ENCODE peak calls at places on chromosome 19, in eight cellular contexts. One of them, this sample, is unnamed.

GRCh38 chr19:6362351-6362801 is 1.0 kb downstream of the CLPP start:
- DNase-seq in suprapubic skin: no peak
- DNase-seq in transverse colon: no peak
- DNase-seq in A549: no peak
- DNase-seq in tibial nerve: no peak
- DNase-seq in K562: no peak
- DNase-seq in ovary: no peak
- DNase-seq in stomach: no peak
- DNase-seq in this sample: no peak

GRCh38 chr19:58562126-58563033 is 4.0 kb upstream of the UBE2M start:
- DNase-seq in ovary: peak
- DNase-seq in K562: no peak
- DNase-seq in transverse colon: no peak
- DNase-seq in suprapubic skin: no peak
- DNase-seq in tibial nerve: no peak
- DNase-seq in A549: no peak
- DNase-seq in stomach: peak
- DNase-seq in this sample: no peak

GRCh38 chr19:2014731-2015610 is 543 bp downstream of the BTBD2 start:
- DNase-seq in suprapubic skin: no peak
- DNase-seq in transverse colon: no peak
- DNase-seq in stomach: no peak
- DNase-seq in A549: no peak
- DNase-seq in K562: no peak
- DNase-seq in tibial nerve: no peak
- DNase-seq in ovary: peak
- DNase-seq in this sample: peak

GRCh38 chr19:8973501-8974091 is 36.6 kb downstream of the MUC16 start:
- DNase-seq in suprapubic skin: no peak
- DNase-seq in K562: peak
- DNase-seq in transverse colon: no peak
- DNase-seq in tibial nerve: no peak
- DNase-seq in ovary: no peak
- DNase-seq in stomach: no peak
- DNase-seq in A549: peak
- DNase-seq in this sample: no peak

GRCh38 chr19:907183-907853 is 5.7 kb downstream of the R3HDM4 start:
- DNase-seq in K562: peak
- DNase-seq in A549: no peak
- DNase-seq in transverse colon: no peak
- DNase-seq in suprapubic skin: no peak
- DNase-seq in ovary: no peak
- DNase-seq in tibial nerve: no peak
- DNase-seq in stomach: no peak
- DNase-seq in this sample: peak

GRCh38 chr19:10206226-10206873 is 11.6 kb upstream of the DNMT1 start:
- DNase-seq in K562: no peak
- DNase-seq in ovary: no peak
- DNase-seq in A549: no peak
- DNase-seq in suprapubic skin: no peak
- DNase-seq in stomach: no peak
- DNase-seq in transverse colon: no peak
- DNase-seq in tibial nerve: no peak
- DNase-seq in this sample: no peak

GRCh38 chr19:39253374-39254149 is 4.9 kb upstream of the IFNL4 start:
- DNase-seq in tibial nerve: no peak
- DNase-seq in ovary: no peak
- DNase-seq in suprapubic skin: no peak
- DNase-seq in stomach: no peak
- DNase-seq in A549: no peak
- DNase-seq in K562: no peak
- DNase-seq in transverse colon: no peak
- DNase-seq in this sample: no peak

GRCh38 chr19:38266981-38267597 is 2.7 kb downstream of the SPINT2 start:
- DNase-seq in A549: peak
- DNase-seq in stomach: no peak
- DNase-seq in tibial nerve: no peak
- DNase-seq in K562: peak
- DNase-seq in suprapubic skin: no peak
- DNase-seq in ovary: no peak
- DNase-seq in transverse colon: peak
- DNase-seq in this sample: no peak

GRCh38 chr19:38784224-38784623 is 4.8 kb upstream of the LGALS7B start:
- DNase-seq in transverse colon: no peak
- DNase-seq in suprapubic skin: no peak
- DNase-seq in stomach: no peak
- DNase-seq in tibial nerve: no peak
- DNase-seq in ovary: no peak
- DNase-seq in K562: no peak
- DNase-seq in A549: peak
- DNase-seq in this sample: no peak

GRCh38 chr19:2479556-2480194 is 3.7 kb downstream of the GADD45B start:
- DNase-seq in tibial nerve: no peak
- DNase-seq in K562: no peak
- DNase-seq in suprapubic skin: no peak
- DNase-seq in stomach: no peak
- DNase-seq in ovary: no peak
- DNase-seq in transverse colon: no peak
- DNase-seq in A549: no peak
- DNase-seq in this sample: no peak

GRCh38 chr19:18697680-18698079 is 14.2 kb downstream of the CRTC1 start:
- DNase-seq in tibial nerve: no peak
- DNase-seq in suprapubic skin: no peak
- DNase-seq in K562: no peak
- DNase-seq in stomach: peak
- DNase-seq in transverse colon: peak
- DNase-seq in ovary: no peak
- DNase-seq in A549: no peak
- DNase-seq in this sample: no peak

GRCh38 chr19:46759817-46760333 is 13.6 kb upstream of the STRN4 start:
- DNase-seq in stomach: no peak
- DNase-seq in tibial nerve: peak
- DNase-seq in A549: peak
- DNase-seq in K562: no peak
- DNase-seq in transverse colon: no peak
- DNase-seq in ovary: peak
- DNase-seq in suprapubic skin: no peak
- DNase-seq in this sample: no peak

GRCh38 chr19:2854849-2855248 is 12.3 kb upstream of the ZNF556 start:
- DNase-seq in ovary: no peak
- DNase-seq in A549: no peak
- DNase-seq in stomach: no peak
- DNase-seq in transverse colon: no peak
- DNase-seq in tibial nerve: no peak
- DNase-seq in K562: no peak
- DNase-seq in suprapubic skin: no peak
- DNase-seq in this sample: no peak

DNA sequence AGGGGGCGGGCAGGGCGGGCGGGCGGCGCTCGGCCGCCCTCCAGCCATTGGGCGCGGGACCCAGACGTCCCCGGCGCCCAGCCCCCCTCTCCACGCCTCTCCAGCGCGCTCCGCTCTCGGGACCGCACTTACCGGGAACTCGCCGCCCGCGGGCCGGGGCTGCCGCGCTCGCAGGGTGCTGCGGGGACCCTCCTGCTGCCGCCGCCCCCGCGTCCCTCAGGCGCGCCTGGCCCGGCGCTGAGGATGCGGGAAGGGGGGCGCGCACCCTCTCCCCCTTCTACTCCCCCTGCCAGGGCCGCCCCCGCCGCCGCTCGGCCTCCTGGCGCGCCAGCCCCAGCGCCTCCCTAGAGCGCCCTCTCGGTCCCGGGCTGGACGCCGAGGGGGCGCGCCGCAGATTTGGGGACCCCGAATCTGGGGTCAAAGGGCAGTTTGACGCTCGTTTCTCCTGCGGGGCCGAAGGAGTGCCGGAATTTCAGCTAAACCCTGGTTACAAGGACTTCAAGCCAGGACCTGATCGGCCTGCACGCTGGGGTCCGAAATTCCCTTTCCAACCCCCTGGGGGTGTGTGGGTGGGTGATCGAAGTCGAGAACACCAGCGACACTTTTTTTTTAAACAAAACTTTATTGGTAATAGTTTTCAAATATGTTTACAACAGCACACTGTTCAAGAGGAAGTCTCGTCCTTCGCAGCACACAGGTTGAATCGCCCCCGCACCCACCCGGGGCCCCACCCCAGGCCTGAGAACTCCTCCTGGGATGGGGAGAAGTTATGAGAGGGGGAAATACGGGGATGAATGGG is 734 bp upstream of the SAMD1 start:
- DNase-seq in stomach: no peak
- DNase-seq in A549: peak
- DNase-seq in transverse colon: peak
- DNase-seq in tibial nerve: peak
- DNase-seq in suprapubic skin: no peak
- DNase-seq in K562: peak
- DNase-seq in ovary: no peak
- DNase-seq in this sample: peak
- TF ChIP-seq POLR2A in stomach: no peak
- TF ChIP-seq POLR2A in A549: peak
- TF ChIP-seq POLR2A in transverse colon: peak
- TF ChIP-seq POLR2A in tibial nerve: peak
- TF ChIP-seq POLR2A in suprapubic skin: no peak
- TF ChIP-seq POLR2A in K562: peak
- TF ChIP-seq POLR2A in ovary: peak
- TF ChIP-seq POLR2A in this sample: peak

DNA sequence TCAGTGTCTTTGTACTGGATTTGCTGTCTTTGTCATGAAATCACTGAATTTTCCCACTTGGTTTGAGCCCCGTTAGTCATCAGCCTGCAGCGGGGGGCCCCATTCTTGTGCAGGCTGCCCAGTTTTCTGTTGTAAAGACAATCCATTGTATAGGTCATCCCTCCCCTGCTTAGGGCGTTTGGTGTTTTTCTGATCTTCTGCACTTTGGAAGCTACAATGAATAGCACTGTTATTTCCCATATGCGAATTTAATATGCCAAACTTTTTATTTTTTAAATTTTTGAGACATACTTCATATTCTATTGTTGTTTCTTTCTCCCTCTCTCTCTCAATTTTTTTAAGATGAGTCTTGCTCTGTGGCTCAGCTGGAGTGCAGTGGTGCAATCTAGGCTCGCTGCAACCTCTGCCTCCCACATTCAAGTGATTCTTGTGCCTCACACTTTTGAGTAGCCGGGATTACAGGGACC is 9.0 kb downstream of the SLC27A1 start:
- DNase-seq in stomach: no peak
- DNase-seq in ovary: no peak
- DNase-seq in K562: no peak
- DNase-seq in A549: no peak
- DNase-seq in transverse colon: no peak
- DNase-seq in suprapubic skin: no peak
- DNase-seq in tibial nerve: no peak
- DNase-seq in this sample: no peak
- TF ChIP-seq EP300 in stomach: no peak
- TF ChIP-seq EP300 in ovary: no peak
- TF ChIP-seq EP300 in K562: no peak
- TF ChIP-seq EP300 in A549: no peak
- TF ChIP-seq EP300 in transverse colon: no peak
- TF ChIP-seq EP300 in suprapubic skin: no peak
- TF ChIP-seq EP300 in tibial nerve: peak
- TF ChIP-seq EP300 in this sample: no peak

GRCh38 chr19:40519352-40520322 is 52.8 kb downstream of the SPTBN4 start:
- DNase-seq in ovary: no peak
- DNase-seq in stomach: peak
- DNase-seq in suprapubic skin: no peak
- DNase-seq in tibial nerve: no peak
- DNase-seq in A549: peak
- DNase-seq in K562: no peak
- DNase-seq in transverse colon: no peak
- DNase-seq in this sample: peak
- TF ChIP-seq CTCF in ovary: no peak
- TF ChIP-seq CTCF in stomach: no peak
- TF ChIP-seq CTCF in suprapubic skin: no peak
- TF ChIP-seq CTCF in tibial nerve: no peak
- TF ChIP-seq CTCF in A549: peak
- TF ChIP-seq CTCF in K562: no peak
- TF ChIP-seq CTCF in transverse colon: no peak
- TF ChIP-seq CTCF in this sample: peak

GRCh38 chr19:21335721-21336120 is 6.5 kb upstream of the ZNF708 start:
- DNase-seq in transverse colon: no peak
- DNase-seq in suprapubic skin: no peak
- DNase-seq in ovary: no peak
- DNase-seq in A549: no peak
- DNase-seq in tibial nerve: no peak
- DNase-seq in stomach: no peak
- DNase-seq in K562: no peak
- DNase-seq in this sample: no peak
- TF ChIP-seq POLR2A in transverse colon: no peak
- TF ChIP-seq POLR2A in suprapubic skin: no peak
- TF ChIP-seq POLR2A in ovary: no peak
- TF ChIP-seq POLR2A in A549: no peak
- TF ChIP-seq POLR2A in tibial nerve: no peak
- TF ChIP-seq POLR2A in stomach: no peak
- TF ChIP-seq POLR2A in K562: no peak
- TF ChIP-seq POLR2A in this sample: no peak

GRCh38 chr19:5127710-5128109 is 158.8 kb downstream of the KDM4B start:
- DNase-seq in suprapubic skin: no peak
- DNase-seq in tibial nerve: no peak
- DNase-seq in K562: no peak
- DNase-seq in transverse colon: no peak
- DNase-seq in A549: no peak
- DNase-seq in stomach: no peak
- DNase-seq in ovary: no peak
- DNase-seq in this sample: no peak

GRCh38 chr19:5128251-5128931 is 159.5 kb downstream of the KDM4B start:
- DNase-seq in K562: peak
- DNase-seq in tibial nerve: peak
- DNase-seq in stomach: peak
- DNase-seq in transverse colon: no peak
- DNase-seq in ovary: peak
- DNase-seq in A549: no peak
- DNase-seq in suprapubic skin: no peak
- DNase-seq in this sample: no peak

GRCh38 chr19:5130371-5131030 is 161.6 kb downstream of the KDM4B start:
- DNase-seq in tibial nerve: no peak
- DNase-seq in K562: no peak
- DNase-seq in suprapubic skin: no peak
- DNase-seq in transverse colon: peak
- DNase-seq in stomach: no peak
- DNase-seq in A549: no peak
- DNase-seq in ovary: no peak
- DNase-seq in this sample: peak

GRCh38 chr19:5129691-5130090 is 160.8 kb downstream of the KDM4B start:
- DNase-seq in transverse colon: no peak
- DNase-seq in suprapubic skin: no peak
- DNase-seq in tibial nerve: no peak
- DNase-seq in K562: no peak
- DNase-seq in stomach: no peak
- DNase-seq in ovary: no peak
- DNase-seq in A549: no peak
- DNase-seq in this sample: no peak

GRCh38 chr19:5128932-5129389 is 160.0 kb downstream of the KDM4B start:
- DNase-seq in tibial nerve: no peak
- DNase-seq in transverse colon: no peak
- DNase-seq in suprapubic skin: no peak
- DNase-seq in ovary: peak
- DNase-seq in K562: no peak
- DNase-seq in A549: no peak
- DNase-seq in stomach: peak
- DNase-seq in this sample: peak
- TF ChIP-seq EP300 in tibial nerve: no peak
- TF ChIP-seq EP300 in transverse colon: no peak
- TF ChIP-seq EP300 in suprapubic skin: no peak
- TF ChIP-seq EP300 in ovary: no peak
- TF ChIP-seq EP300 in K562: no peak
- TF ChIP-seq EP300 in A549: no peak
- TF ChIP-seq EP300 in stomach: no peak
- TF ChIP-seq EP300 in this sample: no peak

This sample was measured in upper lobe of left lung.